ENCODE peak calls at places on chromosomes 6 and 20, in five cellular contexts. One of them, this sample, is unnamed.

GRCh38 chr6:32129297-32130088 is 595 bp downstream of the FKBPL start:
- DNase-seq in IMR-90: no peak
- DNase-seq in heart left ventricle: no peak
- DNase-seq in fibroblast of mammary gland: no peak
- DNase-seq in neural crest cell: no peak
- DNase-seq in this sample: no peak

GRCh38 chr20:7971536-7972285 is 31.5 kb upstream of the HAO1 start:
- DNase-seq in heart left ventricle: no peak
- DNase-seq in neural crest cell: no peak
- DNase-seq in IMR-90: peak
- DNase-seq in fibroblast of mammary gland: peak
- DNase-seq in this sample: no peak

GRCh38 chr20:53270792-53271375 is 298.7 kb downstream of the TSHZ2 start:
- DNase-seq in fibroblast of mammary gland: no peak
- DNase-seq in heart left ventricle: no peak
- DNase-seq in neural crest cell: no peak
- DNase-seq in IMR-90: no peak
- DNase-seq in this sample: no peak

GRCh38 chr20:20412750-20413149 is 44.8 kb downstream of the INSM1 start:
- DNase-seq in heart left ventricle: no peak
- DNase-seq in IMR-90: no peak
- DNase-seq in neural crest cell: no peak
- DNase-seq in fibroblast of mammary gland: no peak
- DNase-seq in this sample: no peak

GRCh38 chr6:47598367-47598766 is 100.0 kb upstream of the ADGRF4 start:
- DNase-seq in neural crest cell: no peak
- DNase-seq in fibroblast of mammary gland: no peak
- DNase-seq in IMR-90: no peak
- DNase-seq in heart left ventricle: no peak
- DNase-seq in this sample: no peak

GRCh38 chr6:105001063-105001462 is 44.2 kb downstream of the LIN28B start:
- DNase-seq in fibroblast of mammary gland: no peak
- DNase-seq in heart left ventricle: no peak
- DNase-seq in IMR-90: no peak
- DNase-seq in neural crest cell: no peak
- DNase-seq in this sample: no peak

GRCh38 chr6:29976588-29977424 is 34.5 kb downstream of the HLA-A start:
- DNase-seq in fibroblast of mammary gland: peak
- DNase-seq in IMR-90: peak
- DNase-seq in neural crest cell: peak
- DNase-seq in heart left ventricle: peak
- DNase-seq in this sample: peak

GRCh38 chr20:36322131-36322530 is 16.0 kb downstream of the DLGAP4 start:
- DNase-seq in fibroblast of mammary gland: no peak
- DNase-seq in IMR-90: no peak
- DNase-seq in heart left ventricle: no peak
- DNase-seq in neural crest cell: no peak
- DNase-seq in this sample: peak

GRCh38 chr6:167711784-167712183 is 114.9 kb upstream of the AFDN start:
- DNase-seq in neural crest cell: no peak
- DNase-seq in fibroblast of mammary gland: no peak
- DNase-seq in heart left ventricle: no peak
- DNase-seq in IMR-90: no peak
- DNase-seq in this sample: no peak

GRCh38 chr20:62716198-62716940 is 7.7 kb downstream of the NTSR1 start:
- DNase-seq in heart left ventricle: no peak
- DNase-seq in IMR-90: peak
- DNase-seq in fibroblast of mammary gland: peak
- DNase-seq in neural crest cell: no peak
- DNase-seq in this sample: peak

GRCh38 chr6:30928677-30929076 is 3.3 kb downstream of the SFTA2 start:
- DNase-seq in neural crest cell: no peak
- DNase-seq in IMR-90: no peak
- DNase-seq in fibroblast of mammary gland: no peak
- DNase-seq in heart left ventricle: no peak
- DNase-seq in this sample: no peak

GRCh38 chr6:150129616-150130505 is 13.0 kb upstream of the PPP1R14C start:
- DNase-seq in IMR-90: no peak
- DNase-seq in neural crest cell: no peak
- DNase-seq in fibroblast of mammary gland: no peak
- DNase-seq in heart left ventricle: no peak
- DNase-seq in this sample: no peak

GRCh38 chr6:6407061-6407723 is 86.7 kb upstream of the F13A1 start:
- DNase-seq in neural crest cell: no peak
- DNase-seq in heart left ventricle: no peak
- DNase-seq in fibroblast of mammary gland: peak
- DNase-seq in IMR-90: no peak
- DNase-seq in this sample: no peak

GRCh38 chr6:170295519-170296422 is 4.9 kb upstream of the DLL1 start:
- DNase-seq in fibroblast of mammary gland: no peak
- DNase-seq in IMR-90: no peak
- DNase-seq in heart left ventricle: no peak
- DNase-seq in neural crest cell: peak
- DNase-seq in this sample: peak

GRCh38 chr6:112434896-112435295 is 87.8 kb downstream of the RFPL4B start:
- DNase-seq in fibroblast of mammary gland: no peak
- DNase-seq in heart left ventricle: no peak
- DNase-seq in IMR-90: no peak
- DNase-seq in neural crest cell: no peak
- DNase-seq in this sample: no peak

GRCh38 chr6:116450769-116451740 is 10.1 kb upstream of the CALHM6 start:
- DNase-seq in heart left ventricle: no peak
- DNase-seq in fibroblast of mammary gland: no peak
- DNase-seq in neural crest cell: no peak
- DNase-seq in IMR-90: no peak
- DNase-seq in this sample: no peak

GRCh38 chr6:43256670-43257664 is 13.7 kb downstream of the TTBK1 start:
- DNase-seq in neural crest cell: no peak
- DNase-seq in fibroblast of mammary gland: no peak
- DNase-seq in heart left ventricle: no peak
- DNase-seq in IMR-90: no peak
- DNase-seq in this sample: no peak

GRCh38 chr6:24445704-24446103 is 43.0 kb downstream of the MRS2 start:
- DNase-seq in neural crest cell: no peak
- DNase-seq in fibroblast of mammary gland: no peak
- DNase-seq in IMR-90: no peak
- DNase-seq in heart left ventricle: no peak
- DNase-seq in this sample: no peak

GRCh38 chr6:73180718-73181619 is 44.3 kb downstream of the KHDC1L start:
- DNase-seq in heart left ventricle: no peak
- DNase-seq in neural crest cell: no peak
- DNase-seq in fibroblast of mammary gland: peak
- DNase-seq in IMR-90: peak
- DNase-seq in this sample: peak

GRCh38 chr6:105954148-105954547 is 132.0 kb upstream of the PRDM1 start:
- DNase-seq in fibroblast of mammary gland: no peak
- DNase-seq in heart left ventricle: no peak
- DNase-seq in IMR-90: no peak
- DNase-seq in neural crest cell: no peak
- DNase-seq in this sample: no peak

GRCh38 chr6:30344191-30344867 is 627 bp upstream of the RPP21 start:
- DNase-seq in IMR-90: no peak
- DNase-seq in neural crest cell: no peak
- DNase-seq in heart left ventricle: no peak
- DNase-seq in fibroblast of mammary gland: no peak
- DNase-seq in this sample: no peak

GRCh38 chr20:48342822-48343513 is 484.8 kb downstream of the PREX1 start:
- DNase-seq in neural crest cell: no peak
- DNase-seq in IMR-90: no peak
- DNase-seq in heart left ventricle: no peak
- DNase-seq in fibroblast of mammary gland: no peak
- DNase-seq in this sample: no peak

GRCh38 chr20:43243672-43244269 is 54.1 kb upstream of the PTPRT start:
- DNase-seq in IMR-90: no peak
- DNase-seq in neural crest cell: no peak
- DNase-seq in fibroblast of mammary gland: no peak
- DNase-seq in heart left ventricle: no peak
- DNase-seq in this sample: peak
- TF ChIP-seq CTCF in IMR-90: no peak
- TF ChIP-seq CTCF in neural crest cell: peak
- TF ChIP-seq CTCF in fibroblast of mammary gland: no peak
- TF ChIP-seq CTCF in heart left ventricle: no peak
- TF ChIP-seq CTCF in this sample: no peak

GRCh38 chr6:27370391-27370790 is 18.2 kb upstream of the ZNF391 start:
- DNase-seq in fibroblast of mammary gland: no peak
- DNase-seq in neural crest cell: no peak
- DNase-seq in IMR-90: no peak
- DNase-seq in heart left ventricle: no peak
- DNase-seq in this sample: no peak

GRCh38 chr6:27375613-27376079 is 12.9 kb upstream of the ZNF391 start:
- DNase-seq in neural crest cell: no peak
- DNase-seq in heart left ventricle: no peak
- DNase-seq in fibroblast of mammary gland: peak
- DNase-seq in IMR-90: no peak
- DNase-seq in this sample: no peak

DNA sequence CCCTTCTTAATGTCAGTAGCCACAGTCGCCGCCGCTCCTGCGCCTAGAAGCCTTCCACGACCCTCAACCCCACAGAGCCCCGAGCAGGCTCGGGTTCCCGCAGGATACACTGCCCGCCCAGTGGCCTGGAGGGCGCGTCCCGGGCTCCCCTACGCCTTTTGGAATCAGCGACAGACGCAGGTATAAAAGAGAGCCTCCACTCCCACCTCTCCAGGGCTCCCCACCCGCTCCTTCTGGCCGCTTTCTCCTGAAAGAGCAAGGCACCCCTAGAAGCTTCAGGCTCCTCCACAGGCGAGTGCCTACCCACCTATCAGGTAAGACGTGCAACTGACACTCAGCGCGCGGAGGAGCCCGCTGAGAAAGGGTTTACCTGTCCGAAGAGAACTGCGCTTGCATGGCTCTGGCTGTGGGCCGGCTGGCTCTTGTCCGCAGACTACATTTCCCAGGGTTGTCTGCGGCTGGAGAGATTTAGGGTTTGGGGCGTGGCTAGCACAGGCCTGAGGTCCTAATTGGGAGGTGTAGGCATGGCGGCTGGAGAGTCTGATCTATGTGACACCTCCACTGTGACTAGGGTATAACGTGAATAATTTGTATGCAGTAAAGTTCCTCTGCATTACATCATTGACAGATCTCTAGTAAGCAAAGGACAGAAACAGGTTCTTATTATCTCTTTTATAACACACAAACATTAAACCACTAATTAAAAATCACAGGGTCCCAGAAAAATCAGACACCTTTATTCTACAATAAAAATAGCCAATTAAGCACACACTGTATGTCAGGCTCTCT is 13.5 kb upstream of the ZNF391 start:
- DNase-seq in fibroblast of mammary gland: peak
- DNase-seq in neural crest cell: peak
- DNase-seq in IMR-90: peak
- DNase-seq in heart left ventricle: peak
- DNase-seq in this sample: peak
- TF ChIP-seq CTCF in fibroblast of mammary gland: no peak
- TF ChIP-seq CTCF in neural crest cell: no peak
- TF ChIP-seq CTCF in IMR-90: no peak
- TF ChIP-seq CTCF in heart left ventricle: no peak
- TF ChIP-seq CTCF in this sample: no peak

DNA sequence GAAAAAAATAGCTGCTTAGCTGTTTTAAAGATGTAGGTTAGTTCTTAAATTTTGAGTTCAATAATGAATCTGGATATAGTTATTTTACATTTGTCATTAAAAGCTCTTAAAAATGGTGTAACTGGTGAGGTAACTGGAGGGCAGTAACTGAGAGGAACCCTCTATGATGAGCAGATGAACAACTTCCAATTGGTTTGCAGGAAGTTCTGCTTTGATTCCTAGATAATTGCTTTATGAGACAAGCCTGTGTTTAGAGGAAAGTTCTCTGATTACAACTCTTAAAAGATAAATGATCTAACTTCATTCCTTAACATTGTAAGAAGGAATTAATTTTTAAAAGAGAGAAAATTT is 8.5 kb downstream of the MYLIP start:
- DNase-seq in heart left ventricle: no peak
- DNase-seq in neural crest cell: no peak
- DNase-seq in fibroblast of mammary gland: no peak
- DNase-seq in IMR-90: no peak
- DNase-seq in this sample: no peak
- TF ChIP-seq CTCF in heart left ventricle: no peak
- TF ChIP-seq CTCF in neural crest cell: no peak
- TF ChIP-seq CTCF in fibroblast of mammary gland: no peak
- TF ChIP-seq CTCF in IMR-90: no peak
- TF ChIP-seq CTCF in this sample: no peak

DNA sequence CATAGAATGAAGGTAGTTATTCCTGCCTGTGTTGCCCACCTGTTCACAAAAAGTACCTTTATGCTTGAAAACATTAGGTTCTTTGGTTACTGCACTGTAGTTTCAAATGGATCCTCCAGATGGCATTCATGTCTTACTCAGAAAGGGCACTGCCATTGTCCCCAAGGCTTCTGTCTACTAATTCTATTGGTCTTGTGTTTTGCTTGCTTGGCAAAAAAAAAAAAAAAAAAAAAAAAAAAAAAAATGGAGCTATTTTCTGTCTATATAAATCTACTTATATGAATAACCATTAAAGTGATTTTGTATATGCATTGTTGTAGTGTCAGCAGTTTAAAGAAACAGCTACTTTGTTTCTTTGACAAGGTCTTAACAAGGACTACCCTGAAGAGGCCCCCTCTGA is 12.7 kb upstream of the EFHC1 start:
- DNase-seq in IMR-90: peak
- DNase-seq in neural crest cell: no peak
- DNase-seq in fibroblast of mammary gland: peak
- DNase-seq in heart left ventricle: no peak
- DNase-seq in this sample: no peak
- TF ChIP-seq CTCF in IMR-90: peak
- TF ChIP-seq CTCF in neural crest cell: peak
- TF ChIP-seq CTCF in fibroblast of mammary gland: peak
- TF ChIP-seq CTCF in heart left ventricle: peak
- TF ChIP-seq CTCF in this sample: peak

GRCh38 chr6:190596-191395 is 101.5 kb upstream of the DUSP22 start:
- DNase-seq in neural crest cell: no peak
- DNase-seq in fibroblast of mammary gland: no peak
- DNase-seq in heart left ventricle: no peak
- DNase-seq in IMR-90: no peak
- DNase-seq in this sample: no peak
- TF ChIP-seq CTCF in neural crest cell: peak
- TF ChIP-seq CTCF in fibroblast of mammary gland: no peak
- TF ChIP-seq CTCF in heart left ventricle: no peak
- TF ChIP-seq CTCF in IMR-90: no peak
- TF ChIP-seq CTCF in this sample: no peak

This sample was measured in glutamatergic neuron.